ENCODE peak calls at places on chromosomes 13 and 19, in seven cellular contexts. K is neuronal stem cell, J is mammary epithelial cell, T is IMR-90, N is MM.1S, M is thoracic aorta, E is fibroblast of lung. B is an unnamed sample.

GRCh38 chr19:42198676-42199439 is 18.6 kb downstream of the DEDD2 start:
- DNase-seq in T (no peak), M (no peak), K (no peak), N (peak; percentile 84), J (no peak), E (no peak), B (no peak)

GRCh38 chr13:103471896-103472295 is 405.7 kb upstream of the SLC10A2 start:
- DNase-seq in K (no peak), T (no peak), N (no peak), E (no peak), J (no peak), M (no peak), B (peak; percentile 5)

GRCh38 chr13:112449545-112449930 is 73.4 kb downstream of the SPACA7 start:
- DNase-seq in K (no peak), T (no peak), M (no peak), N (no peak), J (no peak), E (no peak), B (no peak)

GRCh38 chr13:94548382-94549240 is 47.3 kb downstream of the TGDS start:
- DNase-seq in M (peak; percentile 5), N (peak; percentile 80), K (no peak), J (no peak), E (peak; percentile 57), T (peak; percentile 29), B (peak; percentile 82)

GRCh38 chr19:49875177-49875576 is 2.0 kb downstream of the AKT1S1 start:
- DNase-seq in J (no peak), N (no peak), K (no peak), M (no peak), E (no peak), T (no peak), B (no peak)

GRCh38 chr19:31639306-31639705 is 290.1 kb upstream of the TSHZ3 start:
- DNase-seq in E (peak; percentile 20), T (peak; percentile 1), J (peak; percentile 55), M (no peak), N (no peak), K (no peak), B (no peak)

GRCh38 chr13:25037057-25037813 is 58.7 kb upstream of the PABPC3 start:
- DNase-seq in T (peak; percentile 65), K (peak; percentile 59), M (no peak), E (peak; percentile 73), N (peak; percentile 45), J (peak; percentile 44), B (peak; percentile 82)

GRCh38 chr19:22606954-22607652 is 27.0 kb upstream of the ZNF492 start:
- DNase-seq in E (no peak), K (no peak), N (no peak), T (no peak), J (no peak), M (no peak), B (no peak)

GRCh38 chr19:5153601-5154128 is 184.8 kb downstream of the KDM4B start:
- DNase-seq in T (no peak), E (no peak), J (no peak), M (no peak), N (no peak), K (no peak), B (no peak)

GRCh38 chr19:47430041-47430802 is 10.9 kb upstream of the MEIS3 start:
- DNase-seq in N (no peak), J (no peak), M (no peak), K (no peak), E (peak; percentile 36), T (peak; percentile 27), B (peak; percentile 80)

GRCh38 chr19:7109678-7110289 is 40.3 kb downstream of the ZNF557 start:
- DNase-seq in N (no peak), M (no peak), T (no peak), K (peak; percentile 36), E (no peak), J (no peak), B (peak; percentile 73)

GRCh38 chr13:33218426-33218825 is 67.1 kb downstream of the STARD13 start:
- DNase-seq in K (no peak), E (no peak), N (no peak), J (peak; percentile 37), T (no peak), M (no peak), B (no peak)

GRCh38 chr19:32881766-32882165 is 12.2 kb upstream of the SLC7A9 start:
- DNase-seq in N (no peak), E (no peak), J (no peak), M (no peak), T (no peak), K (no peak), B (no peak)

GRCh38 chr19:52599241-52599640 is 29.2 kb downstream of the ZNF701 start:
- DNase-seq in M (no peak), J (no peak), N (no peak), T (no peak), E (no peak), K (no peak), B (no peak)

GRCh38 chr19:49447485-49448431 is 3.9 kb downstream of the PIH1D1 start:
- DNase-seq in J (no peak), E (no peak), N (no peak), K (no peak), T (peak; percentile 8), M (no peak), B (peak; percentile 57)

GRCh38 chr13:73035660-73036059 is 23.1 kb upstream of the KLF5 start:
- DNase-seq in J (no peak), T (no peak), N (no peak), E (no peak), M (no peak), K (no peak), B (no peak)

GRCh38 chr19:16760990-16761389 is 41.3 kb downstream of the NWD1 start:
- DNase-seq in N (no peak), M (no peak), T (no peak), E (no peak), J (no peak), K (no peak), B (no peak)

GRCh38 chr19:5352229-5352763 is 11.7 kb upstream of the PTPRS start:
- DNase-seq in T (peak; percentile 15), M (no peak), K (no peak), N (no peak), J (peak; percentile 66), E (no peak), B (peak; percentile 45)

GRCh38 chr13:106561551-106562170 is 6.3 kb downstream of the ARGLU1 start:
- DNase-seq in E (no peak), M (no peak), K (no peak), N (no peak), J (peak; percentile 35), T (peak; percentile 53), B (peak; percentile 55)

GRCh38 chr19:19463348-19464117 is 51.8 kb downstream of the TSSK6 start:
- DNase-seq in K (no peak), J (no peak), M (no peak), E (peak; percentile 82), T (peak; percentile 86), N (no peak), B (no peak)

GRCh38 chr19:29779921-29780320 is 31.9 kb upstream of the CCNE1 start:
- DNase-seq in N (no peak), M (no peak), K (no peak), T (no peak), E (no peak), J (no peak), B (peak; percentile 28)

GRCh38 chr19:44111910-44112463 is 1.2 kb upstream of the ZNF225 start:
- DNase-seq in E (peak; percentile 92), J (peak; percentile 81), N (no peak), K (peak; percentile 57), T (peak; percentile 92), M (no peak), B (peak; percentile 84)

GRCh38 chr19:2528543-2529173 is 52.7 kb downstream of the GADD45B start:
- DNase-seq in N (no peak), E (peak; percentile 45), J (no peak), T (no peak), K (no peak), M (no peak), B (no peak)

GRCh38 chr19:2524840-2525723 is 49.2 kb downstream of the GADD45B start:
- DNase-seq in M (peak; percentile 61), T (peak; percentile 75), E (peak; percentile 43), N (no peak), K (no peak), J (peak; percentile 72), B (no peak)

GRCh38 chr19:2529473-2529918 is 53.6 kb downstream of the GADD45B start:
- DNase-seq in J (peak; percentile 98), N (no peak), T (peak; percentile 96), K (no peak), E (peak; percentile 84), M (no peak), B (no peak)

GRCh38 chr19:2527716-2528115 is 51.8 kb downstream of the GADD45B start:
- DNase-seq in K (no peak), E (no peak), N (no peak), T (no peak), J (no peak), M (no peak), B (no peak)

DNA sequence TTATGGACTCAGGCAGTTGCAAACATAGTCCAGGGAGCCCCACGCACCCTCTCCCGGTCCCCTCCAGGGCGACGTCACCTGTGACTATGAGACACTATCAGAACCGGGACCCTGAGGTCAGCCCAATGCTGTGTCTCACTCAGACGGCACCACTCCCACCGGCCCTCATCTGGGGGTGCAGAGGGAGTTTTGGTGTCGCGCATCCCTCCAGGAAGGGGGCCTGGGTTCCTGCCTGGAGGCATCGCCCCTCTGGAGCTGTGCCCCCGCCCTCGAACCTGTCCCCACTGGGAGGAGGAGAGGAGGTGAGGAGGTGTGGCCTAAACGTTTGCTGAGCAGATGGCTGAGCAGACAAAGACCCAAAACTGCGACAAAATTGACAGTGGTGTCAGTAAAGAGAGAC is 51.2 kb downstream of the GADD45B start:
- DNase-seq in M (no peak), K (no peak), T (no peak), E (no peak), J (no peak), N (no peak), B (no peak)
- H3K4me1 ChIP-seq in M (peaks cover 28% of the 10 kb centered on the region), K (peaks cover 19% of the 10 kb centered on the region), T (peaks cover 20% of the 10 kb centered on the region), E (peaks cover 24% of the 10 kb centered on the region), J (peaks cover 36% of the 10 kb centered on the region), N (no peaks in the 10 kb centered on the region), B (peaks cover 8% of the 10 kb centered on the region)

GRCh38 chr19:35460608-35461007 is 12.6 kb downstream of the FFAR2 start:
- DNase-seq in E (no peak), K (no peak), M (no peak), N (no peak), J (no peak), T (no peak), B (no peak)
- H3K4me1 ChIP-seq in E (no peaks in the 10 kb centered on the region), K (no peaks in the 10 kb centered on the region), M (no peaks in the 10 kb centered on the region), N (peaks cover 36% of the 10 kb centered on the region), J (no peaks in the 10 kb centered on the region), T (no peaks in the 10 kb centered on the region), B (peaks cover 3% of the 10 kb centered on the region)

DNA sequence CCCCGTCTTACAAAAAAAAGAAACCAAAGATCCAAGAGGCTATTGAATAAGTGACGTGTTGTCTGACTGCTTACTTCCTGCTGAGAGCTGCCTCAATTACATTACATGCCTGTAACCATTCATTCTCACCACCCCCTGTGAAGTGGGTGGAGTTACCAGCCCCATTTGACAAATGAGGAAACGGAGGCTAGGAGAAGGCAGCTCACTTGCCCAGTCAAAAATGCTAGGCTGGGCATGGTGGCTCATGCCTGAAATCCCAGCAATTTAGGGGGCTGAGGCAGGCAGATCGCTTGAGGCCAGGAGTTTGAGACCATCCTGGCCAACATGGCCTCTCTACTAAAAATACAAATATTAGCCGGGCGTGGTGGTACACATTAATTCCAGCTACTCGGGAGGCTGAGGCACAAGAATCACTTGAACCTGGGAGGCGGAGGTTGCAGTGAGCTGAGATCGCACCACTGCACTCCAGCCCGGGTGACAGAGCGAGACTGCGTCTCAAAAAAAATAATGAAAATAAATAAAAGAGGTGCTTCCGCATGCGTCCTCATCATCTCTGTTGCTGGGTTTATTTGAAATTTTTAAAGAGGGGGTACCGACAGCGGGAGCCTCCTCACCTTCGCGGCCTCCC is 499 bp downstream of the LSM7 start:
- DNase-seq in M (peak; percentile 19), T (peak; percentile 81), J (peak; percentile 78), E (peak; percentile 49), K (peak; percentile 58), N (peak; percentile 69), B (peak; percentile 80)
- H3K4me1 ChIP-seq in M (peaks cover 45% of the 10 kb centered on the region), T (peaks cover 4% of the 10 kb centered on the region), J (peaks cover 13% of the 10 kb centered on the region), E (peaks cover 5% of the 10 kb centered on the region), K (peaks cover 17% of the 10 kb centered on the region), N (peaks cover 31% of the 10 kb centered on the region), B (peaks cover 29% of the 10 kb centered on the region)

GRCh38 chr13:107843281-107843680 is 372.1 kb downstream of the LIG4 start:
- DNase-seq in T (no peak), M (no peak), J (no peak), K (no peak), E (no peak), N (no peak), B (no peak)
- H3K4me1 ChIP-seq in T (peaks cover 10% of the 10 kb centered on the region), M (no peaks in the 10 kb centered on the region), J (no peaks in the 10 kb centered on the region), K (peaks cover 9% of the 10 kb centered on the region), E (no peaks in the 10 kb centered on the region), N (no peaks in the 10 kb centered on the region), B (peaks cover 37% of the 10 kb centered on the region)

B was measured in neural progenitor cell.